ENCODE peak calls at places on chromosomes 2 and 18, in four cellular contexts. F is activated T-cell treated with anti-CD3 and anti-CD28 coated beads, Interleukin-2, amount 50 U/mL, for 4 hours; J is T-helper 17 cell; Y is right lobe of liver. D is an unnamed sample.

GRCh38 chr2:218896501-218897393 is 16.1 kb downstream of the WNT10A start:
- ATAC-seq in J (peak), F (peak), Y (peak), D (no peak)

GRCh38 chr2:232075080-232075479 is 113.6 kb downstream of the DIS3L2 start:
- ATAC-seq in J (no peak), F (no peak), Y (peak), D (no peak)

GRCh38 chr2:166167451-166167850 is 39.6 kb upstream of the SCN1A start:
- ATAC-seq in J (no peak), F (no peak), Y (no peak), D (no peak)

GRCh38 chr18:41378628-41379027 is 576.4 kb upstream of the PIK3C3 start:
- ATAC-seq in Y (no peak), F (no peak), J (no peak), D (no peak)

GRCh38 chr2:170707821-170708795 is 7.0 kb upstream of the SP5 start:
- ATAC-seq in Y (no peak), F (no peak), J (no peak), D (no peak)

GRCh38 chr2:136422512-136422911 is 304.6 kb upstream of the CXCR4 start:
- ATAC-seq in Y (peak), F (no peak), J (no peak), D (no peak)

GRCh38 chr2:220167956-220168355 is 540.5 kb downstream of the SLC4A3 start:
- ATAC-seq in F (no peak), J (no peak), Y (no peak), D (no peak)

GRCh38 chr2:48787580-48787979 is 32.1 kb upstream of the LHCGR start:
- ATAC-seq in J (no peak), F (no peak), Y (no peak), D (no peak)

GRCh38 chr2:65055427-65056214 is 595 bp upstream of the CEP68 start:
- ATAC-seq in F (peak), Y (peak), J (peak), D (peak)

GRCh38 chr2:52340185-52340584 is 1308.3 kb upstream of the NRXN1 start:
- ATAC-seq in J (no peak), F (no peak), Y (no peak), D (no peak)

GRCh38 chr18:63178526-63178880 is 141.1 kb downstream of the BCL2 start:
- ATAC-seq in F (no peak), J (no peak), Y (no peak), D (peak)

GRCh38 chr2:233261819-233262555 is 10.5 kb downstream of the ATG16L1 start:
- ATAC-seq in Y (no peak), J (no peak), F (no peak), D (no peak)

GRCh38 chr2:232672581-232672980 is 24.6 kb upstream of the GIGYF2 start:
- ATAC-seq in F (no peak), J (no peak), Y (peak), D (no peak)